ENCODE peak calls at places on chromosomes 5 and 9, in nine cellular contexts. C is gastrocnemius medialis; F is A549; E is tibial nerve; Q is CD8-positive, alpha-beta T cell; Y is ovary; P is RWPE1; H is H1; R is astrocyte of the spinal cord. D is an unnamed sample.

GRCh38 chr9:69351227-69351626 is 26.2 kb downstream of the ENTREP1 start:
- DNase-seq in C (no peak), F (no peak), E (no peak), Q (no peak), Y (no peak), P (no peak), H (no peak), R (no peak), D (no peak)

GRCh38 chr5:58294598-58295298 is 165.1 kb downstream of the PLK2 start:
- DNase-seq in C (no peak), F (no peak), E (no peak), Q (no peak), Y (no peak), P (peak), H (no peak), R (peak), D (no peak)

GRCh38 chr5:178532666-178533065 is 57.5 kb downstream of the COL23A1 start:
- DNase-seq in C (no peak), F (no peak), E (no peak), Q (no peak), Y (no peak), P (no peak), H (no peak), R (no peak), D (no peak)

GRCh38 chr9:95815153-95815552 is 60.3 kb upstream of the ERCC6L2 start:
- DNase-seq in C (no peak), F (peak), E (peak), Q (no peak), Y (no peak), P (peak), H (no peak), R (peak), D (no peak)

GRCh38 chr9:98815552-98815951 is 8.1 kb downstream of the GALNT12 start:
- DNase-seq in C (no peak), F (no peak), E (no peak), Q (no peak), Y (no peak), P (no peak), H (no peak), R (no peak), D (no peak)

GRCh38 chr9:134396825-134397224 is 70.6 kb downstream of the RXRA start:
- DNase-seq in C (no peak), F (no peak), E (no peak), Q (peak), Y (no peak), P (no peak), H (no peak), R (no peak), D (no peak)

GRCh38 chr5:149406979-149407306 is 27.9 kb upstream of the IL17B start:
- DNase-seq in C (no peak), F (no peak), E (no peak), Q (no peak), Y (no peak), P (no peak), H (no peak), R (no peak), D (no peak)

GRCh38 chr5:95080456-95080855 is 204.4 kb downstream of the MCTP1 start:
- DNase-seq in C (no peak), F (no peak), E (no peak), Q (no peak), Y (no peak), P (no peak), H (no peak), R (no peak), D (no peak)

GRCh38 chr5:127961006-127961763 is 122.4 kb upstream of the SLC12A2 start:
- DNase-seq in C (no peak), F (no peak), E (no peak), Q (no peak), Y (no peak), P (no peak), H (no peak), R (no peak), D (no peak)

GRCh38 chr9:126491256-126491879 is 122.4 kb upstream of the LMX1B start:
- DNase-seq in C (no peak), F (peak), E (peak), Q (no peak), Y (peak), P (peak), H (no peak), R (peak), D (peak)

GRCh38 chr9:105608685-105609598 is 51.0 kb downstream of the FKTN start:
- DNase-seq in C (no peak), F (peak), E (no peak), Q (no peak), Y (no peak), P (peak), H (no peak), R (peak), D (no peak)

GRCh38 chr9:95508968-95509850 is 7.6 kb downstream of the PTCH1 start:
- DNase-seq in C (peak), F (peak), E (peak), Q (peak), Y (peak), P (peak), H (peak), R (peak), D (peak)

GRCh38 chr5:75053286-75054109 is 1.1 kb upstream of the GCNT4 start:
- DNase-seq in C (peak), F (peak), E (peak), Q (peak), Y (peak), P (peak), H (no peak), R (peak), D (peak)

GRCh38 chr9:86187121-86187520 is 72.3 kb downstream of the C9orf153 start:
- DNase-seq in C (no peak), F (peak), E (no peak), Q (no peak), Y (no peak), P (no peak), H (no peak), R (no peak), D (no peak)

GRCh38 chr9:13939129-13939528 is 374.8 kb downstream of the NFIB start:
- DNase-seq in C (no peak), F (no peak), E (peak), Q (no peak), Y (no peak), P (peak), H (no peak), R (peak), D (no peak)

GRCh38 chr9:133059623-133060022 is 2.2 kb upstream of the CEL start:
- DNase-seq in C (no peak), F (no peak), E (no peak), Q (no peak), Y (no peak), P (peak), H (no peak), R (no peak), D (no peak)

GRCh38 chr9:115262952-115263351 is 145.0 kb upstream of the TNC start:
- DNase-seq in C (no peak), F (peak), E (no peak), Q (no peak), Y (no peak), P (peak), H (no peak), R (no peak), D (no peak)

GRCh38 chr9:92171822-92172221 is 56.6 kb upstream of the SPTLC1 start:
- DNase-seq in C (no peak), F (no peak), E (no peak), Q (no peak), Y (no peak), P (no peak), H (no peak), R (no peak), D (no peak)

GRCh38 chr5:155140646-155141045 is 127.1 kb downstream of the KIF4B start:
- DNase-seq in C (no peak), F (no peak), E (no peak), Q (no peak), Y (no peak), P (no peak), H (no peak), R (no peak), D (no peak)

GRCh38 chr9:91130796-91131318 is 230.9 kb downstream of the AUH start:
- DNase-seq in C (no peak), F (no peak), E (no peak), Q (no peak), Y (no peak), P (no peak), H (no peak), R (peak), D (no peak)

GRCh38 chr5:109347252-109347888 is 62.4 kb downstream of the PJA2 start:
- DNase-seq in C (no peak), F (no peak), E (no peak), Q (no peak), Y (no peak), P (no peak), H (no peak), R (no peak), D (no peak)

GRCh38 chr5:111932628-111933027 is 175.6 kb upstream of the NREP start:
- DNase-seq in C (no peak), F (no peak), E (no peak), Q (no peak), Y (no peak), P (peak), H (no peak), R (peak), D (no peak)

GRCh38 chr5:16544607-16545374 is 72.0 kb downstream of the RETREG1 start:
- DNase-seq in C (no peak), F (no peak), E (no peak), Q (no peak), Y (no peak), P (no peak), H (no peak), R (no peak), D (no peak)

GRCh38 chr5:154756203-154756870 is 1.2 kb downstream of the LARP1 start:
- DNase-seq in C (peak), F (peak), E (no peak), Q (peak), Y (peak), P (peak), H (no peak), R (no peak), D (peak)

GRCh38 chr5:10762776-10763500 is 1.9 kb upstream of the DAP start:
- DNase-seq in C (no peak), F (no peak), E (no peak), Q (no peak), Y (no peak), P (no peak), H (no peak), R (no peak), D (no peak)

GRCh38 chr9:121807918-121808278 is 156.5 kb downstream of the DAB2IP start:
- DNase-seq in C (no peak), F (no peak), E (peak), Q (no peak), Y (peak), P (no peak), H (no peak), R (no peak), D (no peak)

GRCh38 chr9:73202992-73203391 is 51.3 kb downstream of the ANXA1 start:
- DNase-seq in C (no peak), F (no peak), E (no peak), Q (no peak), Y (no peak), P (no peak), H (no peak), R (no peak), D (no peak)

GRCh38 chr9:117887941-117888340 is 183.7 kb downstream of the TLR4 start:
- DNase-seq in C (no peak), F (no peak), E (no peak), Q (no peak), Y (no peak), P (no peak), H (no peak), R (no peak), D (no peak)

GRCh38 chr9:16640649-16641048 is 229.8 kb downstream of the BNC2 start:
- DNase-seq in C (peak), F (peak), E (no peak), Q (no peak), Y (no peak), P (no peak), H (no peak), R (no peak), D (no peak)

GRCh38 chr9:133657120-133657661 is 21.0 kb downstream of the DBH start:
- DNase-seq in C (no peak), F (no peak), E (no peak), Q (no peak), Y (peak), P (no peak), H (no peak), R (no peak), D (no peak)

GRCh38 chr5:80146036-80146435 is 109.8 kb downstream of the SERINC5 start:
- DNase-seq in C (no peak), F (no peak), E (no peak), Q (no peak), Y (no peak), P (no peak), H (no peak), R (no peak), D (no peak)

GRCh38 chr5:132481243-132482211 is 9.0 kb downstream of the IRF1 start:
- DNase-seq in C (peak), F (no peak), E (no peak), Q (peak), Y (no peak), P (no peak), H (no peak), R (no peak), D (no peak)

GRCh38 chr5:132480546-132481242 is 9.9 kb downstream of the IRF1 start:
- DNase-seq in C (no peak), F (no peak), E (no peak), Q (peak), Y (no peak), P (no peak), H (no peak), R (no peak), D (no peak)

GRCh38 chr5:132484386-132484715 is 6.2 kb downstream of the IRF1 start:
- DNase-seq in C (no peak), F (no peak), E (no peak), Q (peak), Y (no peak), P (no peak), H (no peak), R (no peak), D (no peak)

GRCh38 chr5:132483661-132484385 is 6.8 kb downstream of the IRF1 start:
- DNase-seq in C (peak), F (no peak), E (no peak), Q (peak), Y (no peak), P (no peak), H (no peak), R (no peak), D (no peak)

GRCh38 chr5:132483101-132483500 is 7.5 kb downstream of the IRF1 start:
- DNase-seq in C (no peak), F (no peak), E (no peak), Q (peak), Y (no peak), P (no peak), H (no peak), R (no peak), D (no peak)
- TF ChIP-seq CTCF in C (no peak), F (no peak), E (no peak), Q (no peak), Y (no peak), P (no peak), H (no peak), R (no peak), D (no peak)

GRCh38 chr5:45037927-45038326 is 229.2 kb downstream of the MRPS30 start:
- DNase-seq in C (no peak), F (no peak), E (no peak), Q (no peak), Y (no peak), P (no peak), H (no peak), R (no peak), D (no peak)

GRCh38 chr5:45042283-45042682 is 233.5 kb downstream of the MRPS30 start:
- DNase-seq in C (no peak), F (no peak), E (no peak), Q (no peak), Y (no peak), P (no peak), H (no peak), R (no peak), D (no peak)

GRCh38 chr5:45035991-45036390 is 227.2 kb downstream of the MRPS30 start:
- DNase-seq in C (no peak), F (no peak), E (no peak), Q (no peak), Y (no peak), P (no peak), H (no peak), R (no peak), D (no peak)

GRCh38 chr5:45038366-45038987 is 229.7 kb downstream of the MRPS30 start:
- DNase-seq in C (no peak), F (peak), E (no peak), Q (no peak), Y (no peak), P (peak), H (no peak), R (peak), D (peak)
- TF ChIP-seq CTCF in C (peak), F (peak), E (peak), Q (no peak), Y (no peak), P (peak), H (peak), R (peak), D (peak)

DNA sequence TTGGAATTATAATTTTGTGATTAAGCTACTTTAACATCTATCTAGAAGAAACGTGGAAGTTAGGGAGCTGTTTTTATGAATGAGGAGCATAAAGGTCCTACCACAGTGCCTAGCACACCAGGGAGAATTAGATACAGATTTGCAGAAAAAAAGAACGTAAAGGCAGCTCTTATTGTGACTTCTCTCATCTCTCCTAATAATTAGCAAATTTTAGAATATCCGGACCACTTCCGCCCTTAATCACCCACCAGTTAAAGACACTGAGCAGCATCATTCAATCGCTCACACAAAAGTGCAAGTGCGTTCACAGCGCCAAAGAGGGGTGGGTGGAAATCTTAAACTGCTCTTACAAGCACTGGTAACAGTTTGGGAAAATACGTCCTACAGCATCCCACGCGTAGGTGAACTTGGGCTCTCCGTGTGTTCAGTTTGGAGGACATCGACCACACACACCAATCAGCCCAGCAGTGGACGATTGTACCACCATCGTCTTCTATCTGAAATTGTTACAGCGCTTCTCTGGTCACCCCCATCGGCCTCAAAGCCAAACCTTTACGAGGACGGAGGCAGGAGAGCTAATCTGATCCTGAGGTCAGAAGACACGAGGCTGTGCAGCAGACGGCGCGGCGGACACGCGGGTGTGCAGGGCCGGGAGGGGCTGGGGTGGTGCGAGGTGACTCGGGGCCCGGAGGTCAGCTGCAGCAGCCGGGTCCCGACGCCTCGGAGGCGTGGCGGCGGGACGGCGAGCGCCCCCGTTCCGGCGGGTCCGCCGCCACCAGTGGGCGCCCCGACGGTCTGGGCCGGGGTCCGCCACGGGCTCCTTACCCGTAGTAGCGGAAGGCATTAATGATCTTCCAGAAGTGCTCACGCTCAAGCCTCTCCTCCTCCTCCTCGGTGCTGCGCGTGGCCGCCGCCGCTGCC is 646 bp downstream of the CARNMT1 start:
- DNase-seq in C (peak), F (peak), E (peak), Q (peak), Y (peak), P (peak), H (peak), R (peak), D (peak)
- TF ChIP-seq CTCF in C (peak), F (no peak), E (no peak), Q (no peak), Y (no peak), P (no peak), H (peak), R (no peak), D (no peak)

GRCh38 chr9:19030899-19031298 is 2.1 kb downstream of the SAXO1 start:
- DNase-seq in C (no peak), F (no peak), E (no peak), Q (no peak), Y (no peak), P (no peak), H (no peak), R (no peak), D (no peak)

GRCh38 chr9:19033015-19033414 is at the start of gene SAXO1:
- DNase-seq in C (no peak), F (no peak), E (no peak), Q (no peak), Y (no peak), P (no peak), H (no peak), R (no peak), D (no peak)

GRCh38 chr9:19032411-19032810 is 598 bp downstream of the SAXO1 start:
- DNase-seq in C (no peak), F (no peak), E (no peak), Q (no peak), Y (peak), P (no peak), H (no peak), R (no peak), D (no peak)

DNA sequence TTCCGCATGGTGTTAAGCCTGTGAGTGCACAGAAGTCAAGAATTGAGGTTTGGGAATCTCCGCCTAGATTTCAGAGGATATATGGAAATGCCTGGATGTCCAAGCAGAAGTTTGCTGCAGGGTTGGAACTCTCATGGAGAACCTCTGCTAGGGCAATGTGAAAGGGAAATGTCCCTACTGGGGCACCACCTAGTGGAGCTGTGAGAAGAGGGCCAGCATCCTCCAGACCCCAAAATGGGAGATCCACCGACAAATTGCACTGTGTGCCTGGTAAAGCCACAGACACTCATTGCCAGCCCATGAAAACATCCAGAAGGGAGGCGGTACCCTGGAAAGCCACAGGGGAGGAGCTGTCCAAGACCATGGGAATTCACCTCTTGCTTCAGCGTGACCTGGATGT is 3.6 kb upstream of the SAXO1 start:
- DNase-seq in C (no peak), F (no peak), E (no peak), Q (no peak), Y (no peak), P (no peak), H (no peak), R (no peak), D (no peak)
- TF ChIP-seq CTCF in C (no peak), F (no peak), E (no peak), Q (no peak), Y (no peak), P (no peak), H (peak), R (peak), D (no peak)

DNA sequence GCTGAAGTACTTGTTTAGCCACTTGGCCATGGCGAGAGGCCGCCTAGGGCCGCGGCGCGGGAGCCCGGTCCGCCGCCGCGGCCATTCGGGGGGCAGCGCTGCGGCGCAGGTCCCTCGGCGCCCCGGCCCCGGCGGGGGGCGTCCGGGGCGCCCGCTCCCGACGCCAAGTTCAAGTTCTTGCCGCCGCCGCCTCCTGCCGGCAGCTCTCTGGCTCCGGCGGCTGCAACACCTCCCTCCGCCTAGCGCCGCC is 486 bp downstream of the SHB start:
- DNase-seq in C (no peak), F (peak), E (no peak), Q (peak), Y (no peak), P (no peak), H (no peak), R (peak), D (peak)
- TF ChIP-seq CTCF in C (no peak), F (peak), E (no peak), Q (no peak), Y (peak), P (peak), H (no peak), R (peak), D (peak)

D was measured in neural crest cell.